ENCODE peak calls at places on chromosomes 11 and 22, in eight cellular contexts. F is M059J; T is posterior vena cava; R is stimulated activated CD4-positive, alpha-beta T cell treated with anti-CD3 and anti-CD28 coated beads, Interleukin-15, amount 100 ng/mL, for 24 hours; I is GOT3; W is NAMALWA; C is kidney glomerular epithelial cell; S is LHCN-M2. B is an unnamed sample.

GRCh38 chr11:69102161-69102695 is 53.5 kb downstream of the TPCN2 start:
- DNase-seq in S (no peak), R (no peak), I (no peak), F (no peak), W (no peak), C (no peak), T (no peak), B (no peak)

GRCh38 chr11:116720895-116721294 is 51.9 kb downstream of the BUD13 start:
- DNase-seq in T (peak), W (no peak), R (no peak), C (no peak), I (no peak), F (no peak), S (no peak), B (no peak)

GRCh38 chr11:66705587-66706335 is 23.3 kb downstream of the SPTBN2 start:
- DNase-seq in I (no peak), S (no peak), W (no peak), R (no peak), C (no peak), T (no peak), F (no peak), B (no peak)

GRCh38 chr22:42786606-42787356 is 66.1 kb upstream of the A4GALT start:
- DNase-seq in W (no peak), S (no peak), C (no peak), T (no peak), R (no peak), I (no peak), F (no peak), B (no peak)

GRCh38 chr22:23509571-23510302 is 70.4 kb downstream of the IGLL1 start:
- DNase-seq in C (no peak), R (no peak), I (no peak), W (no peak), T (no peak), S (no peak), F (no peak), B (peak)

GRCh38 chr22:26471522-26471921 is 12.1 kb downstream of the HPS4 start:
- DNase-seq in S (peak), T (no peak), C (peak), W (no peak), R (no peak), I (no peak), F (peak), B (no peak)

GRCh38 chr11:134333951-134334350 is 2.2 kb downstream of the GLB1L2 start:
- DNase-seq in S (no peak), W (no peak), I (no peak), R (no peak), F (no peak), T (no peak), C (no peak), B (no peak)

GRCh38 chr22:33969052-33969451 is 48.8 kb upstream of the LARGE1 start:
- DNase-seq in S (no peak), C (peak), I (no peak), W (no peak), T (no peak), F (peak), R (no peak), B (no peak)

GRCh38 chr22:46587067-46587471 is 33.1 kb upstream of the GRAMD4 start:
- DNase-seq in W (peak), F (no peak), I (no peak), S (no peak), C (no peak), R (no peak), T (no peak), B (no peak)

GRCh38 chr22:37623075-37624016 is 14.7 kb downstream of the GGA1 start:
- DNase-seq in F (no peak), W (peak), C (peak), R (peak), I (no peak), S (peak), T (no peak), B (peak)

GRCh38 chr11:3879967-3880542 is 24.6 kb downstream of the STIM1 start:
- DNase-seq in R (no peak), C (peak), F (no peak), T (no peak), I (no peak), S (no peak), W (no peak), B (no peak)